ENCODE peak calls at places on chromosomes 13 and 19, in six cellular contexts. V is skeletal muscle cell; I is NCI-H748 treated with DMSO at 0.1 percent for 48 hours; P is activated T-helper 1 cell treated with Interleukin-2 at 50 U/mL for 16 hours; J is psoas muscle; L is stimulated activated naive CD8-positive, alpha-beta T cell treated with anti-CD3 and anti-CD28 coated beads, Interleukin-15, amount 100 ng/mL, for 72 hours. O is an unnamed sample.

GRCh38 chr13:30972888-30973377 is 40.5 kb downstream of the TEX26 start:
- DNase-seq in V (no peak), I (no peak), P (no peak), J (no peak), L (no peak), O (no peak)

GRCh38 chr13:44159633-44160279 is 213.9 kb upstream of the SERP2 start:
- DNase-seq in V (no peak), I (no peak), P (no peak), J (no peak), L (no peak), O (no peak)

GRCh38 chr13:40072663-40073120 is 417.2 kb downstream of the COG6 start:
- DNase-seq in V (no peak), I (no peak), P (no peak), J (no peak), L (no peak), O (no peak)

GRCh38 chr13:66943530-66943929 is 286.6 kb downstream of the PCDH9 start:
- DNase-seq in V (no peak), I (no peak), P (no peak), J (no peak), L (no peak), O (no peak)

GRCh38 chr13:43335669-43336068 is 312.3 kb downstream of the DNAJC15 start:
- DNase-seq in V (no peak), I (no peak), P (no peak), J (no peak), L (no peak), O (no peak)

GRCh38 chr13:95533545-95534135 is 18.9 kb upstream of the CLDN10 start:
- DNase-seq in V (no peak), I (no peak), P (no peak), J (no peak), L (no peak), O (no peak)

GRCh38 chr19:51493776-51494175 is 7.8 kb downstream of the SIGLEC12 start:
- DNase-seq in V (no peak), I (no peak), P (no peak), J (no peak), L (no peak), O (no peak)

GRCh38 chr19:40614595-40615411 is 13.6 kb downstream of the LTBP4 start:
- DNase-seq in V (peak), I (no peak), P (peak), J (peak), L (peak), O (peak)

GRCh38 chr13:21014666-21015170 is 46.7 kb downstream of the LATS2 start:
- DNase-seq in V (peak), I (no peak), P (no peak), J (peak), L (no peak), O (no peak)

GRCh38 chr13:94020833-94021232 is 458.6 kb downstream of the DCT start:
- DNase-seq in V (peak), I (no peak), P (no peak), J (no peak), L (no peak), O (no peak)

GRCh38 chr13:59425211-59425721 is 738.5 kb downstream of the DIAPH3 start:
- DNase-seq in V (peak), I (no peak), P (no peak), J (no peak), L (no peak), O (no peak)

GRCh38 chr13:27334774-27335490 is 64.3 kb downstream of the RASL11A start:
- DNase-seq in V (peak), I (no peak), P (no peak), J (no peak), L (no peak), O (no peak)

GRCh38 chr19:16627194-16627927 is 643 bp downstream of the MED26 start:
- DNase-seq in V (no peak), I (no peak), P (no peak), J (peak), L (peak), O (no peak)